ENCODE peak calls at places on chromosomes 1 and 21, in four cellular contexts. One of them, this sample, is unnamed.

GRCh38 chr1:8598060-8598724 is 219.2 kb downstream of the RERE start:
- DNase-seq in A549: no peak
- DNase-seq in tibial nerve: no peak
- DNase-seq in iPS DF 6.9: no peak
- DNase-seq in this sample: peak; percentile 50

GRCh38 chr21:37412603-37413360 is 46.2 kb downstream of the DYRK1A start:
- DNase-seq in A549: no peak
- DNase-seq in tibial nerve: no peak
- DNase-seq in iPS DF 6.9: no peak
- DNase-seq in this sample: no peak

GRCh38 chr21:39633043-39633442 is 20.3 kb downstream of the B3GALT5 start:
- DNase-seq in A549: peak; percentile 36
- DNase-seq in tibial nerve: no peak
- DNase-seq in iPS DF 6.9: no peak
- DNase-seq in this sample: no peak

GRCh38 chr1:116546354-116546977 is 24.4 kb downstream of the CD58 start:
- DNase-seq in A549: no peak
- DNase-seq in tibial nerve: no peak
- DNase-seq in iPS DF 6.9: no peak
- DNase-seq in this sample: no peak

GRCh38 chr1:53258216-53258615 is 19.9 kb upstream of the MAGOH start:
- DNase-seq in A549: no peak
- DNase-seq in tibial nerve: no peak
- DNase-seq in iPS DF 6.9: no peak
- DNase-seq in this sample: no peak

GRCh38 chr1:202710070-202711025 is at the start of gene SYT2:
- DNase-seq in A549: peak; percentile 34
- DNase-seq in tibial nerve: no peak
- DNase-seq in iPS DF 6.9: no peak
- DNase-seq in this sample: peak; percentile 45

GRCh38 chr1:183417691-183418491 is at the start of gene NMNAT2:
- DNase-seq in A549: peak; percentile 36
- DNase-seq in tibial nerve: no peak
- DNase-seq in iPS DF 6.9: peak; percentile 48
- DNase-seq in this sample: peak; percentile 14

GRCh38 chr1:51679435-51679834 is 62.5 kb downstream of the OSBPL9 start:
- DNase-seq in A549: no peak
- DNase-seq in tibial nerve: no peak
- DNase-seq in iPS DF 6.9: no peak
- DNase-seq in this sample: no peak

GRCh38 chr1:16067127-16067768 is 6.2 kb downstream of the FAM131C start:
- DNase-seq in A549: peak; percentile 48
- DNase-seq in tibial nerve: no peak
- DNase-seq in iPS DF 6.9: no peak
- DNase-seq in this sample: peak; percentile 96

GRCh38 chr1:232667781-232668101 is 37.8 kb upstream of the SIPA1L2 start:
- DNase-seq in A549: no peak
- DNase-seq in tibial nerve: no peak
- DNase-seq in iPS DF 6.9: no peak
- DNase-seq in this sample: no peak

GRCh38 chr1:150067184-150068182 is at the start of gene VPS45:
- DNase-seq in A549: peak; percentile 92
- DNase-seq in tibial nerve: peak; percentile 74
- DNase-seq in iPS DF 6.9: peak; percentile 76
- DNase-seq in this sample: peak; percentile 88
- H3K4me1 ChIP-seq in A549: peaks cover 18% of the 10 kb centered on the region
- H3K4me1 ChIP-seq in tibial nerve: no peaks in the 10 kb centered on the region
- H3K4me1 ChIP-seq in iPS DF 6.9: no peaks in the 10 kb centered on the region
- H3K4me1 ChIP-seq in this sample: peaks cover 9% of the 10 kb centered on the region

GRCh38 chr1:27884182-27884954 is 12.0 kb downstream of the THEMIS2 start:
- DNase-seq in A549: no peak
- DNase-seq in tibial nerve: no peak
- DNase-seq in iPS DF 6.9: no peak
- DNase-seq in this sample: no peak

GRCh38 chr1:27885114-27885528 is 12.8 kb downstream of the THEMIS2 start:
- DNase-seq in A549: no peak
- DNase-seq in tibial nerve: no peak
- DNase-seq in iPS DF 6.9: no peak
- DNase-seq in this sample: no peak

GRCh38 chr1:27886744-27887143 is 14.4 kb downstream of the THEMIS2 start:
- DNase-seq in A549: no peak
- DNase-seq in tibial nerve: no peak
- DNase-seq in iPS DF 6.9: no peak
- DNase-seq in this sample: no peak

GRCh38 chr1:27886353-27886679 is 14.0 kb downstream of the THEMIS2 start:
- DNase-seq in A549: no peak
- DNase-seq in tibial nerve: no peak
- DNase-seq in iPS DF 6.9: no peak
- DNase-seq in this sample: no peak

GRCh38 chr1:27885620-27886352 is 13.4 kb downstream of the THEMIS2 start:
- DNase-seq in A549: no peak
- DNase-seq in tibial nerve: no peak
- DNase-seq in iPS DF 6.9: no peak
- DNase-seq in this sample: no peak
- H3K27ac ChIP-seq in A549: no peak overlapping the region
- H3K27ac ChIP-seq in tibial nerve: peak overlapping the region; percentile 82
- H3K27ac ChIP-seq in iPS DF 6.9: no peak overlapping the region
- H3K27ac ChIP-seq in this sample: no peak overlapping the region

DNA sequence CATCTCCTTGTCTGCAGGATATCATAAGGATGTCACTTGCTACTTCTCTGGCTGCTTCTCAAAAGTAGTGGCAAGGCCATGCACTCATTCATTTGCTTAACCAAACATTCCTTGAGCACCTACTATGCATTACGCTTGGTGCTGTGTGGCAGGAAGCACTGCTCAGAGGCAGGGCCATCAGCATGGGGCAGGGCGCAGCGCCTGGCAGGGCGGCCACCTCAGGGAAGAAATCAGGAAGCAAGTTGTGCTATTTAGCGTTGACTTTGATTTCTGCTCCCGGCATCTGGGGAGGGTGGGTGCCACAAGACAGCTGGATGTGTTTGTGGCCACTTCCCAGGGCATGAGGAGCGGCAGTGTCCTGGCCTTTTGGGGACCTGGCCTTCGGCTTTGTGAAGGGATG is 27.9 kb downstream of the PROK1 start:
- DNase-seq in A549: no peak
- DNase-seq in tibial nerve: no peak
- DNase-seq in iPS DF 6.9: no peak
- DNase-seq in this sample: no peak
- H3K4me1 ChIP-seq in A549: peaks cover 32% of the 10 kb centered on the region
- H3K4me1 ChIP-seq in tibial nerve: no peaks in the 10 kb centered on the region
- H3K4me1 ChIP-seq in iPS DF 6.9: peaks cover 7% of the 10 kb centered on the region
- H3K4me1 ChIP-seq in this sample: peaks cover 22% of the 10 kb centered on the region

GRCh38 chr1:155648207-155649147 is 38.5 kb downstream of the MSTO1 start:
- DNase-seq in A549: peak; percentile 85
- DNase-seq in tibial nerve: no peak
- DNase-seq in iPS DF 6.9: no peak
- DNase-seq in this sample: peak; percentile 62
- H3K27ac ChIP-seq in A549: peak overlapping the region; percentile 81
- H3K27ac ChIP-seq in tibial nerve: peak overlapping the region; percentile 22
- H3K27ac ChIP-seq in iPS DF 6.9: no peak overlapping the region
- H3K27ac ChIP-seq in this sample: peak overlapping the region; percentile 6

This sample was measured in body of pancreas.